ENCODE peak calls at places on chromosomes 2 and 18, in five cellular contexts. X, V, Q, E and K are unnamed samples.

GRCh38 chr2:181517685-181518301 is 60.6 kb downstream of the ITGA4 start:
- DNase-seq in Q (no peak), X (peak; percentile 9), E (no peak), V (no peak), K (no peak)

GRCh38 chr2:156649596-156649995 is 213.4 kb downstream of the GPD2 start:
- DNase-seq in Q (no peak), E (no peak), X (no peak), V (no peak), K (peak; percentile 43)

GRCh38 chr18:63603772-63604171 is 16.6 kb downstream of the SERPINB13 start:
- DNase-seq in X (no peak), V (no peak), E (no peak), Q (no peak), K (no peak)

GRCh38 chr2:233075966-233076339 is 15.8 kb downstream of the INPP5D start:
- DNase-seq in X (peak; percentile 47), V (peak; percentile 57), Q (no peak), E (no peak), K (no peak)

GRCh38 chr18:77366067-77366724 is 116.5 kb downstream of the GALR1 start:
- DNase-seq in Q (no peak), E (no peak), V (no peak), X (no peak), K (peak; percentile 26)

GRCh38 chr2:193103064-193103463 is 908.3 kb upstream of the TMEFF2 start:
- DNase-seq in Q (no peak), V (no peak), X (no peak), E (no peak), K (no peak)

GRCh38 chr2:176234216-176234615 is 35.0 kb upstream of the MTX2 start:
- DNase-seq in V (no peak), E (no peak), Q (no peak), X (no peak), K (no peak)

GRCh38 chr2:132909427-132909826 is 239.4 kb upstream of the LYPD1 start:
- DNase-seq in X (no peak), E (no peak), Q (no peak), V (no peak), K (no peak)

GRCh38 chr2:20396356-20397000 is 45.8 kb upstream of the PUM2 start:
- DNase-seq in Q (no peak), E (no peak), V (no peak), X (no peak), K (no peak)

GRCh38 chr2:7627587-7627986 is 710.4 kb downstream of the RNF144A start:
- DNase-seq in Q (no peak), V (no peak), E (peak; percentile 59), X (no peak), K (no peak)

GRCh38 chr2:7625392-7626138 is 708.4 kb downstream of the RNF144A start:
- DNase-seq in Q (no peak), V (no peak), X (no peak), E (no peak), K (no peak)

GRCh38 chr2:7621018-7621814 is 704.0 kb downstream of the RNF144A start:
- DNase-seq in Q (no peak), V (no peak), X (no peak), E (no peak), K (no peak)

GRCh38 chr2:7620255-7620654 is 703.0 kb downstream of the RNF144A start:
- DNase-seq in V (no peak), Q (peak; percentile 15), X (no peak), E (no peak), K (no peak)

GRCh38 chr2:7626139-7626537 is 708.9 kb downstream of the RNF144A start:
- DNase-seq in V (no peak), E (no peak), X (no peak), Q (no peak), K (no peak)
- TF ChIP-seq CTCF in V (no peak), E (no peak), X (no peak), Q (no peak), K (no peak)

DNA sequence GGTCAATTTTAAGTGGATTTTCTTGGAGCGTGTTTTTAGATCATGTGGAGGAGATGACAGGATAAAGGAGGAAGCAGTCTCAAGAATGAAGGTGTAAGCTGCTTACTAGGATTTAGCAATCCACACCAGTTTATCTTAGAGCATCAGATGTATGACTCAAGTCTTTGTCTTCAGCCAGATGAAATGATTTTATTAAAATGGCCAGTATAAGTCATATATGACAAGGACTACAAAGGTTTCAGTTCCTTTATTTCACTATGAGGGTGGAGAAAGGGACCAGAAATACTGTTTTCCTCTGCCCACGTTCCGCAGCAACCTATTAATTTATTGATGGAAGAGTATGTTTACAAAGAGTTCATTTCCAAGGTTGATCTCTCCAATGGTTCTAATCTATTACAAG is 970.5 kb upstream of the SLC39A10 start:
- DNase-seq in V (no peak), E (no peak), Q (no peak), X (no peak), K (no peak)
- H3K4me3 ChIP-seq in V (no peak overlapping the region), E (no peak overlapping the region), Q (no peak overlapping the region), X (no peak overlapping the region), K (no peak overlapping the region)

GRCh38 chr2:101430161-101430560 is 42.9 kb upstream of the CREG2 start:
- DNase-seq in V (no peak), X (no peak), Q (no peak), E (no peak), K (no peak)

GRCh38 chr2:101431486-101431885 is 43.4 kb downstream of the RFX8 start:
- DNase-seq in E (no peak), V (no peak), Q (no peak), X (no peak), K (no peak)

GRCh38 chr2:101428413-101429176 is 41.3 kb upstream of the CREG2 start:
- DNase-seq in Q (no peak), E (no peak), V (no peak), X (no peak), K (no peak)

GRCh38 chr2:101427743-101428142 is 40.4 kb upstream of the CREG2 start:
- DNase-seq in E (no peak), V (no peak), X (no peak), Q (no peak), K (no peak)

GRCh38 chr2:101429453-101429852 is 42.1 kb upstream of the CREG2 start:
- DNase-seq in V (no peak), Q (no peak), E (no peak), X (no peak), K (no peak)
- H3K27me3 ChIP-seq in V (no peaks in the 10 kb centered on the region), Q (peaks cover 7% of the 10 kb centered on the region), E (no peaks in the 10 kb centered on the region), X (no peaks in the 10 kb centered on the region), K (no peaks in the 10 kb centered on the region)

DNA sequence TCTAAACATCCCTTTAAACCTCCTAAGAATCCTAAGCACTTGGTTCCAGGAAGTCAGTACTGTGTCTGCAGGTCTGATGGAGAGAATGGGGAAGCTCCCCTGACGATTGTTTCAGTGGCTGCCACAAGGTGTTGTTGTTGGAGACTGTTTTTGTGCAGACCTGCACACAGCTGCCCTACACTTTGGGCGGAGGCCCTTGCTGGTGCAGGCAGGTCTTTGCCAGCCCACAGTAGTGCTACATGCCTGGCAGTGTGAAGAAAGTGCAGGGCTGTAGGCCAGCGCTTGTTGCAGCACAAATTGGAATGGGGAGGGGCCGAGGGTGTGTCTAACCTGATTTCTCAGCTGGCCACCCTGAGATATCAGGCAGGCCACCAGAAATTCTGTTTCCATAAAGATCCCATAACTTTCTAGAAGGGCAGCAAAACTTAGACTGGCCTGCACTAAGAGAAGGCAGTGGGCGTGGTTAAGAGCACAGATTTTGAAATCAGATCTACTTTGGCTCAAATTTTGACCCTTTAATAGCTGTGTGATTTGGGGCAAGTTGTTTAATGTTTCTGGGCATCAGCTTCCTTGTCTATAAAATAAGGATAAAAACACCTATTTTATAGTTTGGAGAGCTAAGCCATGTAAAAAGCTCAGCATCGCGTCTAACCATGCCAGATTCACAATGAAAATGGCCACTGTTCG is 83.7 kb upstream of the SLC1A4 start:
- DNase-seq in Q (no peak), V (peak; percentile 4), X (peak; percentile 46), E (no peak), K (no peak)
- TF ChIP-seq CTCF in Q (no peak), V (no peak), X (no peak), E (no peak), K (no peak)

GRCh38 chr18:10035306-10035991 is 121.6 kb downstream of the VAPA start:
- DNase-seq in X (no peak), V (no peak), Q (no peak), E (no peak), K (no peak)

GRCh38 chr18:10029711-10030110 is 115.9 kb downstream of the VAPA start:
- DNase-seq in E (no peak), Q (no peak), X (no peak), V (no peak), K (no peak)

GRCh38 chr18:10030816-10031541 is 117.2 kb downstream of the VAPA start:
- DNase-seq in Q (no peak), X (no peak), E (no peak), V (no peak), K (no peak)

GRCh38 chr18:10032331-10032979 is 118.6 kb downstream of the VAPA start:
- DNase-seq in E (no peak), X (no peak), Q (peak; percentile 73), V (peak; percentile 78), K (peak; percentile 45)

DNA sequence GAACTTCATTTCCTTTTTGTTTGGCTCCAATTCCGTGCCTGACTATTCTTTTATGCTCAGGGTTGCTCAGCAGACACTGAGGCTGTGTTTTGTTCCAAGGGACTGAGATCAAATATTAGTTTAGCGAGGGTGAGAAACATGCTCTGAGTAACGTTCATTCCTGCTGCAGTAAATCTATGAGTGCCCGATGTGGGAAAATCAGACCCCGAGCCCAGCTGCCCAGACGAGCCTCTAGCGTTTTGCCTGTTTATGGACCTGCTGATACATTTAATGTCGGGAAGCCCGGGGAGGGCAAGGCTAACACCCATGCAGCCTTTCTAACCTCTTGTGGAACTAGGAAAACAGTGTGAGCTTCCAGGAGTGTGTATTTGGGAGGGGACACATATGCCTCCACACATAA is 119.2 kb downstream of the VAPA start:
- DNase-seq in X (no peak), Q (no peak), V (no peak), E (no peak), K (no peak)
- H3K4me3 ChIP-seq in X (peak overlapping the region; percentile 31), Q (peak overlapping the region; percentile 36), V (peak overlapping the region; percentile 53), E (peak overlapping the region; percentile 59), K (no peak overlapping the region)

GRCh38 chr2:120437604-120438000 is 91.7 kb downstream of the INHBB start:
- DNase-seq in Q (no peak), E (no peak), V (no peak), X (no peak), K (no peak)
- H3K27me3 ChIP-seq in Q (peaks cover 97% of the 10 kb centered on the region), E (peaks cover 10% of the 10 kb centered on the region), V (peaks cover 45% of the 10 kb centered on the region), X (peaks cover 33% of the 10 kb centered on the region), K (no peaks in the 10 kb centered on the region)